ENCODE peak calls at places on chromosomes 16 and 17, in eight cellular contexts. R, Z, T, I, L, Y, J and M are unnamed samples.

GRCh38 chr16:51624083-51624775 is 473.2 kb upstream of the SALL1 start:
- DNase-seq in R (no peak), Z (no peak), T (no peak), I (no peak), L (no peak), Y (no peak), J (no peak), M (no peak)

GRCh38 chr16:90022209-90023077 is 3.2 kb upstream of the DBNDD1 start:
- DNase-seq in R (peak; percentile 75), Z (peak; percentile 33), T (peak; percentile 95), I (peak; percentile 92), L (peak; percentile 93), Y (peak; percentile 87), J (peak; percentile 93), M (peak; percentile 95)

GRCh38 chr17:54754560-54754959 is 146.1 kb upstream of the TOM1L1 start:
- DNase-seq in R (no peak), Z (no peak), T (no peak), I (no peak), L (peak; percentile 66), Y (peak; percentile 6), J (no peak), M (no peak)

GRCh38 chr16:81748476-81749198 is 30.5 kb upstream of the PLCG2 start:
- DNase-seq in R (no peak), Z (no peak), T (no peak), I (no peak), L (no peak), Y (no peak), J (no peak), M (no peak)

GRCh38 chr17:82247856-82248671 is 19.2 kb downstream of the SLC16A3 start:
- DNase-seq in R (no peak), Z (no peak), T (no peak), I (no peak), L (no peak), Y (no peak), J (no peak), M (peak; percentile 37)

GRCh38 chr16:86800914-86801313 is 222.6 kb downstream of the FOXL1 start:
- DNase-seq in R (no peak), Z (no peak), T (no peak), I (no peak), L (no peak), Y (no peak), J (no peak), M (no peak)

GRCh38 chr17:40551874-40552768 is 13.2 kb downstream of the CCR7 start:
- DNase-seq in R (peak; percentile 96), Z (peak; percentile 97), T (peak; percentile 27), I (no peak), L (peak; percentile 86), Y (no peak), J (peak; percentile 21), M (peak; percentile 75)

GRCh38 chr17:76497979-76498885 is 3.0 kb downstream of the RHBDF2 start:
- DNase-seq in R (peak; percentile 80), Z (no peak), T (peak; percentile 63), I (peak; percentile 87), L (peak; percentile 96), Y (no peak), J (peak; percentile 60), M (peak; percentile 89)

GRCh38 chr17:48545022-48545376 is at the start of gene HOXB2:
- DNase-seq in R (peak; percentile 61), Z (no peak), T (no peak), I (peak; percentile 45), L (no peak), Y (no peak), J (no peak), M (peak; percentile 73)

GRCh38 chr17:63830904-63831491 is 3.5 kb upstream of the FTSJ3 start:
- DNase-seq in R (no peak), Z (no peak), T (no peak), I (no peak), L (no peak), Y (no peak), J (no peak), M (peak; percentile 48)

GRCh38 chr17:72421128-72422092 is 300.6 kb downstream of the SOX9 start:
- DNase-seq in R (peak; percentile 87), Z (peak; percentile 89), T (peak; percentile 82), I (no peak), L (no peak), Y (peak; percentile 99), J (peak; percentile 78), M (no peak)

GRCh38 chr16:86038923-86039310 is 140.0 kb downstream of the IRF8 start:
- DNase-seq in R (no peak), Z (no peak), T (no peak), I (no peak), L (no peak), Y (no peak), J (peak; percentile 4), M (no peak)

GRCh38 chr16:10657925-10658324 is 36.8 kb downstream of the TEKT5 start:
- DNase-seq in R (no peak), Z (no peak), T (no peak), I (no peak), L (no peak), Y (no peak), J (no peak), M (no peak)

GRCh38 chr17:34435182-34435928 is 72.3 kb upstream of the CCL1 start:
- DNase-seq in R (no peak), Z (no peak), T (no peak), I (no peak), L (peak; percentile 32), Y (no peak), J (no peak), M (no peak)

GRCh38 chr17:8341456-8341855 is 1.8 kb downstream of the ODF4 start:
- DNase-seq in R (no peak), Z (no peak), T (no peak), I (no peak), L (no peak), Y (no peak), J (no peak), M (no peak)

GRCh38 chr16:50841081-50841886 is 99.4 kb downstream of the CYLD start:
- DNase-seq in R (no peak), Z (no peak), T (no peak), I (no peak), L (no peak), Y (no peak), J (no peak), M (no peak)

GRCh38 chr17:77143306-77143705 is 2.5 kb downstream of the SEC14L1 start:
- DNase-seq in R (no peak), Z (no peak), T (no peak), I (no peak), L (no peak), Y (no peak), J (no peak), M (no peak)

GRCh38 chr16:48534601-48535340 is 75.2 kb downstream of the N4BP1 start:
- DNase-seq in R (no peak), Z (no peak), T (no peak), I (no peak), L (no peak), Y (no peak), J (no peak), M (no peak)

GRCh38 chr17:29253037-29253436 is 6.4 kb downstream of the CRYBA1 start:
- DNase-seq in R (no peak), Z (no peak), T (no peak), I (no peak), L (no peak), Y (no peak), J (no peak), M (no peak)

GRCh38 chr17:62592305-62593099 is 35.0 kb upstream of the MRC2 start:
- DNase-seq in R (peak; percentile 62), Z (no peak), T (no peak), I (no peak), L (peak; percentile 11), Y (no peak), J (no peak), M (no peak)

GRCh38 chr17:1999557-2000251 is 25.4 kb downstream of the RTN4RL1 start:
- DNase-seq in R (no peak), Z (no peak), T (peak; percentile 57), I (peak; percentile 57), L (peak; percentile 88), Y (no peak), J (peak; percentile 67), M (peak; percentile 81)